ENCODE peak calls at places on chromosomes 4 and X, in seven cellular contexts. L is H1, W is gastrocnemius medialis, V is left lung, A is mammary epithelial cell, P is heart right ventricle, I is upper lobe of right lung. G is an unnamed sample.

GRCh38 chrX:69015156-69015555 is 150.1 kb downstream of the PJA1 start:
- DNase-seq in I (no peak), A (no peak), V (no peak), W (no peak), P (peak; percentile 14), L (no peak), G (no peak)

GRCh38 chr4:157052429-157053040 is 23.4 kb upstream of the GLRB start:
- DNase-seq in A (no peak), P (no peak), V (no peak), I (no peak), L (no peak), W (no peak), G (no peak)

GRCh38 chr4:158710814-158711213 is 12.4 kb downstream of the PPID start:
- DNase-seq in I (no peak), V (no peak), P (no peak), L (no peak), A (no peak), W (no peak), G (no peak)

GRCh38 chrX:151396042-151396826 is 772 bp upstream of the VMA21 start:
- DNase-seq in L (no peak), I (peak; percentile 64), A (no peak), W (peak; percentile 18), V (no peak), P (no peak), G (peak; percentile 46)

GRCh38 chrX:155235891-155236290 is 19.6 kb downstream of the VBP1 start:
- DNase-seq in I (no peak), L (no peak), V (no peak), W (no peak), P (no peak), A (peak; percentile 4), G (no peak)

GRCh38 chrX:135009057-135009605 is 13.2 kb downstream of the RTL8B start:
- DNase-seq in L (no peak), A (no peak), W (no peak), V (no peak), I (no peak), P (no peak), G (no peak)

GRCh38 chrX:50680990-50681389 is 133.0 kb downstream of the SHROOM4 start:
- DNase-seq in P (no peak), A (peak; percentile 12), L (no peak), I (no peak), W (no peak), V (no peak), G (no peak)

GRCh38 chr4:109065006-109065405 is 237.5 kb downstream of the COL25A1 start:
- DNase-seq in P (no peak), W (no peak), L (no peak), V (no peak), A (no peak), I (no peak), G (no peak)

GRCh38 chr4:20760053-20760452 is 59.8 kb downstream of the PACRGL start:
- DNase-seq in W (no peak), A (no peak), V (no peak), L (no peak), I (no peak), P (no peak), G (no peak)

GRCh38 chr4:144399927-144400326 is 246.0 kb upstream of the HHIP start:
- DNase-seq in A (peak; percentile 95), L (no peak), W (no peak), I (no peak), P (no peak), V (no peak), G (no peak)

GRCh38 chr4:126718161-126718560 is 914.6 kb upstream of the INTU start:
- DNase-seq in P (no peak), W (no peak), I (no peak), L (no peak), V (no peak), A (no peak), G (no peak)

GRCh38 chr4:26860922-26861433 is 337 bp downstream of the STIM2 start:
- DNase-seq in A (peak; percentile 57), W (peak; percentile 23), V (peak; percentile 90), P (peak; percentile 66), I (peak; percentile 83), L (no peak), G (peak; percentile 78)

GRCh38 chr4:160745126-160745525 is 1418.7 kb downstream of the FSTL5 start:
- DNase-seq in V (no peak), L (no peak), A (no peak), P (no peak), W (no peak), I (no peak), G (no peak)

GRCh38 chr4:168082379-168082778 is 10.0 kb upstream of the ANXA10 start:
- DNase-seq in I (no peak), P (no peak), A (no peak), V (no peak), W (no peak), L (no peak), G (no peak)

GRCh38 chr4:80221161-80221560 is 23.9 kb downstream of the PRDM8 start:
- DNase-seq in L (no peak), A (no peak), W (no peak), P (no peak), V (no peak), I (no peak), G (no peak)

GRCh38 chr4:77157859-77158486 is 966 bp downstream of the CCNG2 start:
- DNase-seq in W (peak; percentile 81), V (peak; percentile 97), A (peak; percentile 89), P (peak; percentile 86), I (peak; percentile 94), L (peak; percentile 72), G (peak; percentile 92)
- TF ChIP-seq CTCF in W (peak; percentile 10), V (no peak), A (no peak), P (no peak), I (no peak), L (peak; percentile 36), G (no peak)

DNA sequence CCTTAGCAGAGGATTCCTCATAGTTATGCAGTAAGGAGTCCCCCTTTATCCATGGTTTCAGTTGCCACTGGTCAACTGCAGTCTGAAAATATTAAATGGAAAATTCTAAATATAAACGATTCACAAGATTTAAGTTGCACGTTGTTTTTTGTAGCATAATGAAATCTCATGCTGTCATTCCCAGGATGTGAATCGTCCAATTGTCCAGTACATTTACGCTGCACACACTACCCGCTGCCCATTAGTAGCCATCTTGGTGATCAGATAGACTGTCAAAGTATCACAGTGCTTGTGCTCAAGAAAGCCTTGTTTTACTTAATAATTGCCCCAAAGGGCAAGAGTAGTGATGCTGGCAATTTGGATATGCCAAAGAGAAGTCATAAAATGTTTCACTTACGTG is 434.8 kb downstream of the MAPK10 start:
- DNase-seq in V (no peak), I (no peak), L (no peak), A (no peak), P (no peak), W (no peak), G (no peak)
- H3K4me1 ChIP-seq in V (no peaks in the 10 kb centered on the region), I (peaks cover 12% of the 10 kb centered on the region), L (peaks cover 6% of the 10 kb centered on the region), A (peaks cover 11% of the 10 kb centered on the region), P (peaks cover 14% of the 10 kb centered on the region), W (peaks cover 6% of the 10 kb centered on the region), G (peaks cover 19% of the 10 kb centered on the region)

DNA sequence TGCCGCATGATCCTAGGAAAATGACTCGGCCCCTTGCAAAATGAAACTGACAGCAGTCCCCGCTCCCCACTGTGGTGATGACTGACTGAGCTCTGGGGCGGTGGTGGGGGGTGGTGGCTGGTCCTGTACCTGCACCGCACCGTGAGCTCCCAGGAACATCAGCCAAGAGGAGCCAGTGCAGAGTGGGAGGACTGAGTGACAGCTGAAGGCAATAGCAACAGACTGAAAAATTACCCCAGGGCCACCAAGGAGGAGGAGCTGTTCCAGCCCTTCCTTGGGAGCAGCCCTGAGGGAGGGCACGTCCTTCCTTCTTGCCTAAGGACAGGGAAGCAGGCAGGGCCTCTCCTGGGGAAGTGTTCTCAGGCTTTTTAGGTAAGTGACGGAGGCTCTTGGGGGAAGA is 2.4 kb upstream of the C4orf50 start:
- DNase-seq in P (no peak), V (no peak), A (no peak), L (no peak), W (no peak), I (no peak), G (no peak)
- H3K27ac ChIP-seq in P (no peak overlapping the region), V (no peak overlapping the region), A (no peak overlapping the region), L (no peak overlapping the region), W (no peak overlapping the region), I (no peak overlapping the region), G (no peak overlapping the region)

DNA sequence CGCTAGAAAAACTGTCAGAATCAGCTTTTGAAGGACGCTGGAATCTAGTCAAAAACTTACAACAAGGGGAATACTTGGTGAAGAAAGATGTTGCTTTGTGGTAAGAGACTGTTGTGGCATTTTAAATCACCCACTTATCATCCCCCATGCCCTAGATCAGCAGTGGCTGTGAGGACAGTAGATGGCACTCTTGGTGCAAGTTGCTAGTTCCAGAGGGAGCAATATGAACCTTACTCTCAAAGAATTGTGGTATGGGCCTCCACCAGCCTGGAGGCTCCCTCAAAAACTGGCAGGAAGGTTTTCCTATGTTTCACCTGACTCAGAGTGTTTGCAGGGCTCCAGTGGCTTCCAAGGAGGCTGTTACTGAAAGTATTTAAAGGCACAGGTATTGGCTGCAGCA is 37.7 kb upstream of the SLC16A2 start:
- DNase-seq in A (peak; percentile 46), I (no peak), V (no peak), P (peak; percentile 10), L (no peak), W (no peak), G (no peak)
- TF ChIP-seq CTCF in A (peak; percentile 51), I (peak; percentile 49), V (peak; percentile 24), P (peak; percentile 56), L (peak; percentile 65), W (no peak), G (peak; percentile 37)

GRCh38 chr4:57099363-57099762 is 10.8 kb downstream of the IGFBP7 start:
- DNase-seq in L (no peak), V (no peak), A (no peak), W (no peak), I (no peak), P (no peak), G (no peak)
- H3K4me1 ChIP-seq in L (no peaks in the 10 kb centered on the region), V (peaks cover 15% of the 10 kb centered on the region), A (peaks cover 25% of the 10 kb centered on the region), W (peaks cover 25% of the 10 kb centered on the region), I (peaks cover 35% of the 10 kb centered on the region), P (peaks cover 100% of the 10 kb centered on the region), G (peaks cover 41% of the 10 kb centered on the region)

GRCh38 chr4:121070696-121071639 is 1.4 kb downstream of the NDNF start:
- DNase-seq in L (no peak), P (peak; percentile 41), A (no peak), I (peak; percentile 82), W (no peak), V (peak; percentile 81), G (peak; percentile 71)
- H3K27ac ChIP-seq in L (no peak overlapping the region), P (peak overlapping the region; percentile 70), A (no peak overlapping the region), I (peak overlapping the region; percentile 84), W (peak overlapping the region; percentile 58), V (peak overlapping the region; percentile 86), G (peak overlapping the region; percentile 81)

GRCh38 chr4:76723373-76723772 is 174.6 kb downstream of the SOWAHB start:
- DNase-seq in I (no peak), P (no peak), W (no peak), V (no peak), A (peak; percentile 40), L (no peak), G (no peak)
- TF ChIP-seq CTCF in I (no peak), P (no peak), W (no peak), V (no peak), A (no peak), L (no peak), G (no peak)